ENCODE peak calls at places on chromosome 9, in seven cellular contexts. R, H, G, I, P, W and J are unnamed samples.

GRCh38 chr9:87816041-87816440 is 66.6 kb upstream of the SPATA31E1 start:
- DNase-seq in R (peak; percentile 4), H (no peak), G (no peak), I (peak; percentile 23), P (no peak), W (no peak), J (no peak)

GRCh38 chr9:37105169-37105750 is 15.1 kb upstream of the ZCCHC7 start:
- DNase-seq in R (peak; percentile 10), H (no peak), G (no peak), I (no peak), P (no peak), W (no peak), J (no peak)

GRCh38 chr9:27491164-27491563 is 32.9 kb upstream of the IFNK start:
- DNase-seq in R (no peak), H (no peak), G (no peak), I (no peak), P (no peak), W (no peak), J (no peak)

GRCh38 chr9:121613009-121613766 is 38.2 kb upstream of the DAB2IP start:
- DNase-seq in R (no peak), H (no peak), G (no peak), I (peak; percentile 50), P (no peak), W (peak; percentile 73), J (peak; percentile 84)

GRCh38 chr9:109264865-109265532 is 55.9 kb downstream of the EPB41L4B start:
- DNase-seq in R (no peak), H (no peak), G (no peak), I (no peak), P (no peak), W (no peak), J (no peak)

GRCh38 chr9:106333487-106333886 is 529.5 kb upstream of the ZNF462 start:
- DNase-seq in R (no peak), H (no peak), G (no peak), I (no peak), P (no peak), W (no peak), J (no peak)

GRCh38 chr9:98101868-98102273 is 17.2 kb downstream of the TRIM14 start:
- DNase-seq in R (peak; percentile 17), H (no peak), G (peak; percentile 58), I (no peak), P (no peak), W (no peak), J (no peak)

GRCh38 chr9:78906356-78906755 is 609.4 kb downstream of the PSAT1 start:
- DNase-seq in R (peak; percentile 66), H (no peak), G (no peak), I (no peak), P (no peak), W (no peak), J (no peak)

GRCh38 chr9:38413283-38413682 is 11.0 kb downstream of the IGFBPL1 start:
- DNase-seq in R (no peak), H (no peak), G (no peak), I (no peak), P (no peak), W (no peak), J (no peak)

GRCh38 chr9:126159661-126160060 is 167.0 kb upstream of the MVB12B start:
- DNase-seq in R (no peak), H (no peak), G (no peak), I (no peak), P (no peak), W (no peak), J (no peak)

GRCh38 chr9:126162611-126163381 is 163.8 kb upstream of the MVB12B start:
- DNase-seq in R (no peak), H (no peak), G (no peak), I (no peak), P (no peak), W (no peak), J (no peak)

GRCh38 chr9:126160067-126160853 is 166.4 kb upstream of the MVB12B start:
- DNase-seq in R (no peak), H (no peak), G (no peak), I (no peak), P (no peak), W (peak; percentile 7), J (no peak)

GRCh38 chr9:126158591-126159519 is 167.8 kb upstream of the MVB12B start:
- DNase-seq in R (no peak), H (no peak), G (peak; percentile 20), I (no peak), P (no peak), W (no peak), J (no peak)

DNA sequence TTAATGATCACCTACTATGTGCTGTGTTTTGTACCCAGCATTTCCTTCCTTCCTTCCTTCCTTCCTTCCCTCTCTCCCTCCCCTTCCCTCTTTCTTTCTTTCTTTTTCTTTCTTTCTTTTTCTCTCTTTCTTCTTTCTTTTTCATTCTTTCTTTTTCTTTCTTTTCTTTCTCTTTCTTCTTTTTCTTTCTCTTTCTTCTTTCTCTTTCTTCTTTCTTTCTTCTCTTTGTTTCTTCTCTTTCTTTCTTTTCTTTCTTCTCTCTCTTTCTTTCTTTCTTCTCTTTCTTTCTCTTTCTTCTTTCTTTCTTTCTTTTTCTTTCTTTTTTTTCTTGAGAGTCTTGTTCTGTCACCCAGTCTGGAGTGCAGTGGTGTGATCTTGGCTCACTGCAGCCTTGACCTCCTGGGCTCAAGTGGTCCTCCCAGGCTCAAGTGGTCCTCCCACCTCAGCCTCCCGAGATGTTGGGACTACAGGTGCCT is 165.7 kb upstream of the MVB12B start:
- DNase-seq in R (no peak), H (no peak), G (no peak), I (no peak), P (no peak), W (no peak), J (no peak)
- H3K23ac ChIP-seq in R (no peak overlapping the region), H (no peak overlapping the region), G (no peak overlapping the region), I (no peak overlapping the region), P (no peak overlapping the region), W (no peak overlapping the region), J (no peak overlapping the region)

GRCh38 chr9:93091453-93092081 is 4.5 kb upstream of the CARD19 start:
- DNase-seq in R (peak; percentile 90), H (no peak), G (peak; percentile 24), I (peak; percentile 86), P (no peak), W (peak; percentile 65), J (peak; percentile 38)

GRCh38 chr9:93089481-93089991 is 6.5 kb upstream of the CARD19 start:
- DNase-seq in R (no peak), H (no peak), G (peak; percentile 23), I (no peak), P (no peak), W (no peak), J (no peak)

GRCh38 chr9:93089024-93089423 is 7.0 kb upstream of the CARD19 start:
- DNase-seq in R (no peak), H (no peak), G (no peak), I (no peak), P (no peak), W (no peak), J (no peak)

GRCh38 chr9:93091056-93091452 is 5.0 kb upstream of the CARD19 start:
- DNase-seq in R (no peak), H (no peak), G (peak; percentile 18), I (no peak), P (no peak), W (no peak), J (no peak)

GRCh38 chr9:93090091-93090655 is 5.8 kb upstream of the CARD19 start:
- DNase-seq in R (no peak), H (no peak), G (no peak), I (no peak), P (no peak), W (no peak), J (no peak)
- H3K23ac ChIP-seq in R (no peak overlapping the region), H (no peak overlapping the region), G (no peak overlapping the region), I (no peak overlapping the region), P (no peak overlapping the region), W (no peak overlapping the region), J (no peak overlapping the region)

GRCh38 chr9:107489687-107490605 is at the start of gene KLF4:
- DNase-seq in R (peak; percentile 91), H (peak; percentile 73), G (peak; percentile 92), I (peak; percentile 95), P (peak; percentile 95), W (peak; percentile 97), J (peak; percentile 80)

GRCh38 chr9:107489144-107489673 is 360 bp downstream of the KLF4 start:
- DNase-seq in R (no peak), H (no peak), G (no peak), I (no peak), P (no peak), W (peak; percentile 14), J (no peak)

GRCh38 chr9:107488400-107489143 is 997 bp downstream of the KLF4 start:
- DNase-seq in R (peak; percentile 49), H (no peak), G (peak; percentile 50), I (peak; percentile 78), P (no peak), W (peak; percentile 42), J (peak; percentile 68)

GRCh38 chr9:107486674-107487520 is 2.7 kb downstream of the KLF4 start:
- DNase-seq in R (no peak), H (no peak), G (peak; percentile 45), I (peak; percentile 33), P (no peak), W (peak; percentile 36), J (peak; percentile 42)

DNA sequence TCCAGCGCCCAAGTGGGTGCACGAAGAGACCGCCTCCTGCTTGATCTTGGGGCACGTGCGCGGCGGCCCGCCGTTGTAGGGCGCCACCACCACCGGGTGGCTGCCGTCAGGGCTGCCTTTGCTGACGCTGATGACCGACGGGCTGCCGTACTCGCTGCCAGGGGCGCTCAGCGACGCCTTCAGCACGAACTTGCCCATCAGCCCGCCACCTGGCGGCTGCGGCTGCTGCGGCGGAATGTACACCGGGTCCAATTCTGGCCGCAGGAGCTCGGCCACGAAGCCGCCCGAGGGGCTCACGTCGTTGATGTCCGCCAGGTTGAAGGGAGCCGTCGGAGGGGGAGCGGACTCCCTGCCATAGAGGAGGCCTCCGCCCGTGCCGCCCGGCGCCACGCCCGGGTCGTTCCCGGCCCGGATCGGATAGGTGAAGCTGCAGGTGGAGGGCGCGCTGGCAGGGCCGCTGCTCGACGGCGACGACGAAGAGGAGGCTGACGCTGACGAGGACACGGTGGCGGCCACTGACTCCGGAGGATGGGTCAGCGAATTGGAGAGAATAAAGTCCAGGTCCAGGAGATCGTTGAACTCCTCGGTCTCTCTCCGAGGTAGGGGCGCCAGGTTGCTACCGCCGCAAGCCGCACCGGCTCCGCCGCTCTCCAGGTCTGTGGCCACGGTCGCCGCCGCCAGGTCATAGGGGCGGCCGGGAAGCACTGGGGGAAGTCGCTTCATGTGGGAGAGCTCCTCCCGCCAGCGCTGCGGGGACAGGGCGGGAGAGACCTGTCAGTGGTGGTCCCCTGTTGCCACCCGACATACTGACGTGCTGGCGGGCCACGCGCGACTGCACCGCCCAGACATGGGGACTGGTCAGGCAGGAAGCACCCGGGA is 1.8 kb downstream of the KLF4 start:
- DNase-seq in R (no peak), H (peak; percentile 47), G (peak; percentile 85), I (peak; percentile 62), P (peak; percentile 69), W (peak; percentile 84), J (peak; percentile 64)
- H3K23ac ChIP-seq in R (peak overlapping the region; percentile 24), H (no peak overlapping the region), G (no peak overlapping the region), I (no peak overlapping the region), P (peak overlapping the region; percentile 91), W (peak overlapping the region; percentile 9), J (no peak overlapping the region)

DNA sequence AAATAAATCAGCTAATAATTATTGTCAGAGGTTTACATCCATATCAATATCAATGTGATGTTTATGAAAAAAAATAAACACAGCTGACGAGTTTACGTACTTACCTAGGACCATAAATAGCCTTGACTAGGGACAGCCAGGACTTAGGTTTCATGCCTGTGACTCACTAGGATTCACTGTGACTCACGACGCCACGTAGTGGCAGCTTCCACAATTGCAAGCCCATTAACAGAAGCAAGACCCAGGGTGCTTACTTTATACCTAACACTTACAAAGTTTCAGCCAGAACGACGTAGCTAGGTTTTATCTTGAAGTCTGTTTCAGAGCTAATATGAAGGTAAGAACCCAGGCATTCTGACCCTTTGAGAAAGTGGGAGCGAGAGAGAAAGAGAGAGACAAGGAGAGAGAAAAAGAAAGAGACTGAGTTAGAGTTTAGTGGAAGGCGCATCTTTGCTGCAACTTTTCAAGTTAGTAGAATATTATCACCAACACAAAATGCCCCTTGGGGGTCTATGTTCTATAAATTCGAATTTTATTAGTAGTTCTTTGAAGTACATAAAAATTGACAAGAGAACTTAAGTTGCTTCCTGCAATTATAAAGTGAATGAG is 191.2 kb downstream of the GNA14 start:
- DNase-seq in R (peak; percentile 91), H (peak; percentile 79), G (peak; percentile 90), I (peak; percentile 90), P (peak; percentile 84), W (peak; percentile 95), J (peak; percentile 88)
- H3K23ac ChIP-seq in R (no peak overlapping the region), H (no peak overlapping the region), G (no peak overlapping the region), I (no peak overlapping the region), P (no peak overlapping the region), W (no peak overlapping the region), J (no peak overlapping the region)